ENCODE peak calls at places on chromosomes 3 and 15, in four cellular contexts. One of them, this sample, is unnamed.

GRCh38 chr3:127462111-127462655 is 128.3 kb downstream of the TPRA1 start:
- DNase-seq in K562: no peak
- DNase-seq in SK-N-SH: no peak
- DNase-seq in H1: no peak
- DNase-seq in this sample: peak; percentile 6

GRCh38 chr3:66039590-66039887 is 821 bp upstream of the MAGI1 start:
- DNase-seq in K562: peak; percentile 16
- DNase-seq in SK-N-SH: peak; percentile 60
- DNase-seq in H1: no peak
- DNase-seq in this sample: peak; percentile 35

GRCh38 chr3:123546133-123546755 is 38.6 kb downstream of the HACD2 start:
- DNase-seq in K562: no peak
- DNase-seq in SK-N-SH: no peak
- DNase-seq in H1: no peak
- DNase-seq in this sample: no peak

GRCh38 chr3:102447272-102447671 is 12.5 kb downstream of the ZPLD1 start:
- DNase-seq in K562: no peak
- DNase-seq in SK-N-SH: no peak
- DNase-seq in H1: no peak
- DNase-seq in this sample: no peak

GRCh38 chr3:37456270-37456708 is 281.9 kb upstream of the LRRFIP2 start:
- DNase-seq in K562: no peak
- DNase-seq in SK-N-SH: peak; percentile 57
- DNase-seq in H1: no peak
- DNase-seq in this sample: no peak

GRCh38 chr3:53102601-53103147 is 27.6 kb downstream of the RFT1 start:
- DNase-seq in K562: peak; percentile 51
- DNase-seq in SK-N-SH: no peak
- DNase-seq in H1: no peak
- DNase-seq in this sample: no peak

GRCh38 chr15:73442968-73443367 is at the start of gene REC114:
- DNase-seq in K562: peak; percentile 17
- DNase-seq in SK-N-SH: no peak
- DNase-seq in H1: no peak
- DNase-seq in this sample: no peak

GRCh38 chr15:42080585-42081462 is 13.5 kb downstream of the PLA2G4D start:
- DNase-seq in K562: no peak
- DNase-seq in SK-N-SH: no peak
- DNase-seq in H1: no peak
- DNase-seq in this sample: no peak

GRCh38 chr15:88469321-88469720 is 1.8 kb downstream of the MRPS11 start:
- DNase-seq in K562: no peak
- DNase-seq in SK-N-SH: no peak
- DNase-seq in H1: no peak
- DNase-seq in this sample: no peak

GRCh38 chr15:38651328-38652038 is 86.9 kb upstream of the RASGRP1 start:
- DNase-seq in K562: no peak
- DNase-seq in SK-N-SH: no peak
- DNase-seq in H1: no peak
- DNase-seq in this sample: no peak

GRCh38 chr15:87219650-87220615 is 1036.6 kb downstream of the NTRK3 start:
- DNase-seq in K562: no peak
- DNase-seq in SK-N-SH: no peak
- DNase-seq in H1: no peak
- DNase-seq in this sample: no peak

GRCh38 chr3:73633916-73634344 is 9.2 kb upstream of the PDZRN3 start:
- DNase-seq in K562: no peak
- DNase-seq in SK-N-SH: no peak
- DNase-seq in H1: no peak
- DNase-seq in this sample: no peak

GRCh38 chr3:150146891-150147761 is 176.4 kb upstream of the PFN2 start:
- DNase-seq in K562: no peak
- DNase-seq in SK-N-SH: no peak
- DNase-seq in H1: no peak
- DNase-seq in this sample: no peak

GRCh38 chr15:61196156-61196555 is 32.9 kb downstream of the RORA start:
- DNase-seq in K562: no peak
- DNase-seq in SK-N-SH: no peak
- DNase-seq in H1: no peak
- DNase-seq in this sample: no peak

GRCh38 chr15:36356978-36357582 is 222.3 kb upstream of the CDIN1 start:
- DNase-seq in K562: no peak
- DNase-seq in SK-N-SH: peak; percentile 21
- DNase-seq in H1: no peak
- DNase-seq in this sample: no peak

GRCh38 chr15:48001393-48002059 is 119.3 kb upstream of the SLC24A5 start:
- DNase-seq in K562: no peak
- DNase-seq in SK-N-SH: no peak
- DNase-seq in H1: no peak
- DNase-seq in this sample: no peak

GRCh38 chr3:182183716-182184430 is 472.1 kb downstream of the SOX2 start:
- DNase-seq in K562: no peak
- DNase-seq in SK-N-SH: no peak
- DNase-seq in H1: no peak
- DNase-seq in this sample: no peak

GRCh38 chr3:50675179-50676030 is 678 bp downstream of the DOCK3 start:
- DNase-seq in K562: peak; percentile 32
- DNase-seq in SK-N-SH: peak; percentile 78
- DNase-seq in H1: no peak
- DNase-seq in this sample: no peak

GRCh38 chr3:152270145-152270870 is 1.6 kb downstream of the MBNL1 start:
- DNase-seq in K562: no peak
- DNase-seq in SK-N-SH: peak; percentile 10
- DNase-seq in H1: no peak
- DNase-seq in this sample: no peak

GRCh38 chr3:112121577-112122547 is 11.2 kb downstream of the GCSAM start:
- DNase-seq in K562: no peak
- DNase-seq in SK-N-SH: no peak
- DNase-seq in H1: no peak
- DNase-seq in this sample: no peak

GRCh38 chr3:131008326-131008725 is 18.3 kb downstream of the ASTE1 start:
- DNase-seq in K562: no peak
- DNase-seq in SK-N-SH: no peak
- DNase-seq in H1: no peak
- DNase-seq in this sample: no peak

GRCh38 chr3:36774072-36774471 is 9.7 kb upstream of the DCLK3 start:
- DNase-seq in K562: no peak
- DNase-seq in SK-N-SH: no peak
- DNase-seq in H1: no peak
- DNase-seq in this sample: no peak

GRCh38 chr3:35643391-35643790 is 4.1 kb downstream of the ARPP21 start:
- DNase-seq in K562: no peak
- DNase-seq in SK-N-SH: no peak
- DNase-seq in H1: no peak
- DNase-seq in this sample: no peak

GRCh38 chr3:52534281-52535183 is 875 bp upstream of the NT5DC2 start:
- DNase-seq in K562: no peak
- DNase-seq in SK-N-SH: peak; percentile 20
- DNase-seq in H1: no peak
- DNase-seq in this sample: no peak

GRCh38 chr15:89749526-89749925 is 1.5 kb downstream of the MESP1 start:
- DNase-seq in K562: no peak
- DNase-seq in SK-N-SH: no peak
- DNase-seq in H1: no peak
- DNase-seq in this sample: no peak

GRCh38 chr3:108156312-108156853 is 65.6 kb upstream of the CD47 start:
- DNase-seq in K562: no peak
- DNase-seq in SK-N-SH: no peak
- DNase-seq in H1: no peak
- DNase-seq in this sample: no peak

GRCh38 chr15:67018026-67018425 is 47.4 kb upstream of the SMAD3 start:
- DNase-seq in K562: no peak
- DNase-seq in SK-N-SH: no peak
- DNase-seq in H1: no peak
- DNase-seq in this sample: no peak

GRCh38 chr3:178083906-178084823 is 452.1 kb upstream of the KCNMB2 start:
- DNase-seq in K562: peak; percentile 32
- DNase-seq in SK-N-SH: peak; percentile 42
- DNase-seq in H1: no peak
- DNase-seq in this sample: peak; percentile 11

GRCh38 chr3:14337828-14338227 is 64.6 kb upstream of the SLC6A6 start:
- DNase-seq in K562: no peak
- DNase-seq in SK-N-SH: no peak
- DNase-seq in H1: no peak
- DNase-seq in this sample: no peak

GRCh38 chr3:137647179-137647578 is 116.9 kb upstream of the SOX14 start:
- DNase-seq in K562: no peak
- DNase-seq in SK-N-SH: peak; percentile 60
- DNase-seq in H1: peak; percentile 19
- DNase-seq in this sample: no peak

GRCh38 chr3:63450023-63450422 is 171.9 kb downstream of the SYNPR start:
- DNase-seq in K562: no peak
- DNase-seq in SK-N-SH: no peak
- DNase-seq in H1: no peak
- DNase-seq in this sample: no peak
- TF ChIP-seq CHD2 in K562: no peak
- TF ChIP-seq CHD2 in SK-N-SH: no peak
- TF ChIP-seq CHD2 in H1: no peak
- TF ChIP-seq CHD2 in this sample: no peak

DNA sequence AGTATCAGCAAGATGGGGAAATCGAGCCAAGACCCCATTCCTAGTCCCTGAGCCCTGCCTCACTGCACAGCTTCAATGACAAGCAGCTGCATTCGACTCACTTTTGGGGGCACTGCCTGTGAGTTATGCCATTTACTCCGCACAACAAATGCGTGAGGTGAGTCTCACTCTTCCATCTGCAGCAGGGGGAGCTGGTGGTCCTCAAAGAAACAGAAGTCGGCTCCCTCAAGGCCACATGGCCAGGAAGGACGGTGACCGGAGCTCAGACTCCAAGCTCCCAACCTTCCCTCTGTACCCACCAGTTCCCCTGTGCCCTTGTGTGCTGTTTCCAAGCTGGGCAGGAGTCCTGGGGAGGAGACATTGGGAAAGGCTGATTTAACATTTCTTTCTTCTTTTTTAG is 127.7 kb upstream of the IQSEC1 start:
- DNase-seq in K562: no peak
- DNase-seq in SK-N-SH: peak; percentile 74
- DNase-seq in H1: peak; percentile 19
- DNase-seq in this sample: peak; percentile 17
- TF ChIP-seq CHD2 in K562: no peak
- TF ChIP-seq CHD2 in SK-N-SH: no peak
- TF ChIP-seq CHD2 in H1: no peak
- TF ChIP-seq CHD2 in this sample: no peak

GRCh38 chr3:160053048-160053391 is 64.4 kb downstream of the IL12A start:
- DNase-seq in K562: no peak
- DNase-seq in SK-N-SH: no peak
- DNase-seq in H1: no peak
- DNase-seq in this sample: no peak
- TF ChIP-seq CHD2 in K562: no peak
- TF ChIP-seq CHD2 in SK-N-SH: no peak
- TF ChIP-seq CHD2 in H1: no peak
- TF ChIP-seq CHD2 in this sample: no peak

GRCh38 chr3:72212396-72212795 is 427.4 kb upstream of the PROK2 start:
- DNase-seq in K562: no peak
- DNase-seq in SK-N-SH: no peak
- DNase-seq in H1: no peak
- DNase-seq in this sample: no peak

GRCh38 chr3:72210248-72210647 is 425.3 kb upstream of the PROK2 start:
- DNase-seq in K562: no peak
- DNase-seq in SK-N-SH: no peak
- DNase-seq in H1: no peak
- DNase-seq in this sample: no peak

GRCh38 chr3:72217570-72217969 is 432.6 kb upstream of the PROK2 start:
- DNase-seq in K562: no peak
- DNase-seq in SK-N-SH: no peak
- DNase-seq in H1: no peak
- DNase-seq in this sample: no peak

GRCh38 chr3:72213296-72214064 is 428.5 kb upstream of the PROK2 start:
- DNase-seq in K562: no peak
- DNase-seq in SK-N-SH: no peak
- DNase-seq in H1: no peak
- DNase-seq in this sample: no peak

DNA sequence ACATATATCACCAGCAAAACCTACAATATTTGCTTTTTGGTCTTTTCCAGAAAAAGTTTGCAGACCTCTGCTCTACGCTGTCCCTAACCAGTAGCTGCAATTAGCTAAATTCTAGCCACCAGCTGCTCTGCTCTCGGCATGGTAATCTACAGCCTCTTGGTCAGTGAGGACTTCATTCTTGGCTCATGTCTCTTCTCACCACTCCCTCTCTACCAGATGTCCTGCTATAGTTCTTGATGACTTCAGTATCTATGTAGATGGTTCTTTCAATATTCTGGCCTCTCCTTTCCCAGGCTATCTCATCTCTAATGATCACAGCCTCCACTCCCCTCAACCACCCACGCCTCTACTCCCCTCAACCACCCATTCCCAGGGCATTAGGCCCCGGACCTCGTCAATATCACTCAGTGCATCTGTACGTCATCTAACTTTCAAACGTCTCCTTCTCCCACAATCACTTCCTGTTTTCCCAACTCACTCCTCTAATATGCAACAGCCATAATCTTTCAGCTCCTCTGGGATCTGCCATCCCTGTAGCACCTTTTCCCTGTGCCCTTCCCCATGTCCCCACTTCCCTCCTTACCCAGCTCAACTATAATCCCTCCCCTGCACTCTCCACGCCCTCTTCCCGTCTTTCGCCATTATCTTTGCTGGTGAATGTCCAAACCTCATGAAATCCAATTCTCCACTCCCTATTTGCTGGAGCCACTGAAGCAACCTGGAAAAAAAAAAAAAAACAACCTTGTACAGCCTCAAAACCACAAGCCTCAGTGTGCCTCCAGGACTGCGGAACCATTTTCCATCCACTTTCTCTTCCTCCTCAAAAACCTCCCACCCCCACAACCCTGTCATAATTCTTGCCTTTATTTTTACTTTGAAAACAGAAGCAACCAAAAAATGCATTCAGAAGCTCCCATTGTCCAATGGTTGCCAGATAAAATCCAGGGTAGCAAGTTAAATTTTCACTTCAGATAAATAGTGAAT is 429.4 kb upstream of the PROK2 start:
- DNase-seq in K562: peak; percentile 11
- DNase-seq in SK-N-SH: no peak
- DNase-seq in H1: no peak
- DNase-seq in this sample: no peak
- TF ChIP-seq CHD2 in K562: no peak
- TF ChIP-seq CHD2 in SK-N-SH: no peak
- TF ChIP-seq CHD2 in H1: no peak
- TF ChIP-seq CHD2 in this sample: no peak